ENCODE peak calls at places on chromosome 1, in seven cellular contexts. L is H9, Z is neuronal stem cell, Q is H1, B is trophoblast cell, M is IMR-90, V is mesenchymal stem cell. I is an unnamed sample.
A peak's percentile ranks its signal among the peaks of the same experiment; 100 is the strongest.

GRCh38 chr1:171032822-171033702 is 57.6 kb upstream of the FMO3 start:
- DNase-seq in Q (no peak), Z (no peak), B (no peak), M (no peak), V (no peak), L (peak; percentile 55), I (peak; percentile 25)

GRCh38 chr1:110639724-110640386 is 33.7 kb upstream of the KCNA2 start:
- DNase-seq in M (peak; percentile 47), L (no peak), V (no peak), Q (no peak), Z (no peak), B (peak; percentile 48), I (no peak)

GRCh38 chr1:13808729-13809131 is 108.7 kb downstream of the PRDM2 start:
- DNase-seq in V (peak; percentile 22), Q (no peak), Z (no peak), M (peak; percentile 65), B (no peak), L (no peak), I (peak; percentile 11)

GRCh38 chr1:226751214-226751613 is 12.1 kb upstream of the ITPKB start:
- DNase-seq in L (no peak), Z (no peak), V (no peak), Q (no peak), M (no peak), B (no peak), I (no peak)

GRCh38 chr1:46171351-46171750 is 3.5 kb upstream of the TSPAN1 start:
- DNase-seq in Z (no peak), B (no peak), Q (no peak), L (no peak), M (no peak), V (no peak), I (no peak)

GRCh38 chr1:164510435-164510834 is 48.5 kb upstream of the PBX1 start:
- DNase-seq in Q (no peak), V (peak; percentile 15), Z (no peak), L (no peak), M (peak; percentile 33), B (no peak), I (peak; percentile 37)

GRCh38 chr1:228849011-228849541 is 113.8 kb downstream of the RHOU start:
- DNase-seq in Z (no peak), L (peak; percentile 49), Q (no peak), B (no peak), V (no peak), M (no peak), I (peak; percentile 62)

GRCh38 chr1:180267761-180268555 is 37.9 kb downstream of the LHX4 start:
- DNase-seq in Q (no peak), B (no peak), Z (no peak), L (peak; percentile 17), V (no peak), M (no peak), I (no peak)

GRCh38 chr1:22677861-22678521 is 25.0 kb downstream of the C1QB start:
- DNase-seq in B (no peak), M (no peak), L (no peak), Z (no peak), Q (no peak), V (no peak), I (no peak)

GRCh38 chr1:85332575-85332974 is 56.1 kb upstream of the BCL10 start:
- DNase-seq in B (no peak), Q (no peak), V (no peak), Z (no peak), L (no peak), M (no peak), I (no peak)

GRCh38 chr1:85333186-85333585 is 56.8 kb upstream of the BCL10 start:
- DNase-seq in V (no peak), L (no peak), Z (no peak), B (no peak), Q (no peak), M (no peak), I (no peak)

GRCh38 chr1:85339089-85339488 is 62.7 kb upstream of the BCL10 start:
- DNase-seq in M (peak; percentile 76), B (no peak), L (no peak), Q (no peak), V (peak; percentile 32), Z (no peak), I (peak; percentile 66)

GRCh38 chr1:85330711-85331290 is 54.4 kb upstream of the BCL10 start:
- DNase-seq in M (peak; percentile 99), B (peak; percentile 63), Z (no peak), V (peak; percentile 93), Q (no peak), L (no peak), I (peak; percentile 52)

GRCh38 chr1:85334962-85335361 is 58.5 kb upstream of the BCL10 start:
- DNase-seq in B (no peak), V (peak; percentile 71), Q (no peak), Z (no peak), M (peak; percentile 62), L (no peak), I (no peak)
- H3K9ac ChIP-seq in B (no peak overlapping the region), V (no peak overlapping the region), Q (no peak overlapping the region), Z (no peak overlapping the region), M (peak overlapping the region; percentile 4), L (no peak overlapping the region), I (no peak overlapping the region)

DNA sequence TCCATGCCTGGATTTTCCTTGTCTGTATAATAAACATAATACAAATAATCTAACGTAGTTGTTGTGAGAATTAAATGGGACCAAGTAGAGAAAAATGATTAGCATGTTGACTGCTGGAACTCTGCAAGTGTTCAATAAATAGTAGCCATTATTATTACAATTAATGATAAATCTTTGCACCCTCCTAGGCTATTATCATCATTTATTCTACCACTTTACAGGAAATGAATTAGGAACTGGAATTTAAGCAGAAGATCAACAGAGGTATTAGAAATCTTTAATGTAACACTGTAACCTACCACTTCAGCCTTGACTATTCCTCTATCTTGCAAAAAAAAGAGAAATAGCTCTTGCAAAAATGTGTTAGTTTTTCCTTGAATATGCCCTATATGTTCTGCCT is 61.9 kb upstream of the TTC39A start:
- DNase-seq in Q (no peak), M (no peak), L (no peak), B (no peak), V (no peak), Z (no peak), I (no peak)
- H2BK5ac ChIP-seq in Q (no peak overlapping the region), M (no peak overlapping the region), L (no peak overlapping the region), B (no peak overlapping the region), V (no peak overlapping the region), Z (no peak overlapping the region), I (no peak overlapping the region)

GRCh38 chr1:50667710-50668356 is 244.6 kb upstream of the DMRTA2 start:
- DNase-seq in Z (no peak), M (peak; percentile 34), L (no peak), V (no peak), B (no peak), Q (no peak), I (no peak)
- H3K9ac ChIP-seq in Z (no peak overlapping the region), M (no peak overlapping the region), L (no peak overlapping the region), V (no peak overlapping the region), B (no peak overlapping the region), Q (no peak overlapping the region), I (no peak overlapping the region)

DNA sequence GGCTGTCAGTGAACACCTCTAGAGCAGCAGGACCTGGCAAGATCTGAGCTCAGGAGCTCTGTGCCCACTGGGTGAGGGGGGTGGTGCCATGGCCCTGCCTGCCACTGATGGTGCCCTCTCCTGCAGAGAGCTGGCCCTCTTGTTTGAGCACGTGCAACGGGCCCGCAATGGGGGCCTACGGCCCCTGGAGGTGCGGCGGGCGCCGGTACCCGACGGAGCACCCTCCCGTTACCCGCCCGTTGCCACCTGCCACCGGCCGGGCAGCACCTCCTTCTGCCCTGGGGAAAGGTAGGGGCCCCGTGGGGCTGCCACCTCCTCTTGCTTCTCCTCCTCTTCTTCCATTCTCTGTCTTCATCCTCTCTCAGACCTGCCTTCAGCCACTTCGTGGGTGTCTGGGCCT is 38.2 kb downstream of the CITED4 start:
- DNase-seq in V (no peak), M (no peak), Q (no peak), L (no peak), B (no peak), Z (no peak), I (no peak)
- H2BK5ac ChIP-seq in V (no peak overlapping the region), M (no peak overlapping the region), Q (no peak overlapping the region), L (no peak overlapping the region), B (no peak overlapping the region), Z (peak overlapping the region; percentile 69), I (no peak overlapping the region)

DNA sequence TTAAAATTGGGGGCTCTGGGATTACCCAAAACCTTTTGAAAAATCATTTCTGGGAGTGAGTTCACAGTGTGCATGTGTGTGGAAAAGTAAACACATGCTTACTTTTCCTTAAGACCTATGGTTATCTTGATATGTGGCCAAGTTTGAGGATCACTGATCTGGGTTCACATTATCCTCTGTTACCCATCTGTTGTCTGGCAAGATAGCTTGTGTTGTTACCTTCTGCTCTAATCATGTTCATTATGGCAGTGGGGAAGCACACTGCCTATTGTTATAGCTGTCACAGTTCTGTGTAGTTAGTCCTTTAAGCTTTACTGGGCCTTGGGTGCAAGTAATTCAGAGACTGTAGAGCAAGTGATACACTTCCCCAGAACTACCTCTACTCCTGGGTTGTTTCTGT is 5.0 kb downstream of the CTBS start:
- DNase-seq in V (no peak), Q (no peak), Z (no peak), M (no peak), B (no peak), L (no peak), I (no peak)
- H3K9ac ChIP-seq in V (no peak overlapping the region), Q (no peak overlapping the region), Z (no peak overlapping the region), M (no peak overlapping the region), B (no peak overlapping the region), L (no peak overlapping the region), I (no peak overlapping the region)

GRCh38 chr1:238111081-238111480 is 220.4 kb upstream of the ZP4 start:
- DNase-seq in B (no peak), L (no peak), V (no peak), Q (no peak), M (no peak), Z (no peak), I (no peak)

GRCh38 chr1:238119060-238119459 is 228.3 kb upstream of the ZP4 start:
- DNase-seq in M (no peak), B (no peak), V (no peak), L (no peak), Q (no peak), Z (no peak), I (peak; percentile 14)

GRCh38 chr1:238111521-238111920 is 220.8 kb upstream of the ZP4 start:
- DNase-seq in Q (no peak), L (no peak), B (no peak), V (no peak), M (no peak), Z (no peak), I (no peak)

GRCh38 chr1:238113222-238113621 is 222.5 kb upstream of the ZP4 start:
- DNase-seq in L (no peak), Z (no peak), M (no peak), V (no peak), Q (no peak), B (no peak), I (no peak)

DNA sequence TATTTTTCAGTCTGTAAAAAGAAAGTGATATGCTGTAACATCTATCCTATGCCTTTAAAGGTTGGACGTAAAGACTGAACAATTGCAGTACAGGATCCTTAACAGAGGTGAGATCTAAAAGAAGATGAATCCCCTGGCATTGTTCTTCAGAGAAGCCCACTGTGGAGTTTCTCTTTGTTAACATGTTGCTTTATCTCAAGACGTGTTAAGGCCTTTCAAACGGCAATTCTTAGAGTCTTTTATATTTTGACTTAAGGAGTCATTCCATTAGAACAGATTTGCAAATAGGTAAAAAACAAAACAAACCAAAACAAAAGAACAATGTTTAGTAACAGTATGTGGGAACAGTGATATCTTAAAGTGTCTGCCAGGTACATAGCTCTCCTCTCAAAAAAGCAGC is 225.1 kb upstream of the ZP4 start:
- DNase-seq in L (no peak), M (no peak), B (no peak), Q (no peak), V (no peak), Z (no peak), I (peak; percentile 68)
- H2BK5ac ChIP-seq in L (no peak overlapping the region), M (no peak overlapping the region), B (no peak overlapping the region), Q (no peak overlapping the region), V (no peak overlapping the region), Z (no peak overlapping the region), I (no peak overlapping the region)

I was measured in mesendoderm.